ENCODE peak calls at places on chromosomes 6 and 20, in nine cellular contexts. J is EL; Q is stomach; D is cardiac muscle cell; I is NCI-H748 treated with DMSO at 0.1 percent for 48 hours; S is germinal center; V is T-helper 9 cell; B is astrocyte of the spinal cord; Y is naive thymus-derived CD8-positive, alpha-beta T cell. N is an unnamed sample.

GRCh38 chr20:46558511-46558959 is 8.1 kb upstream of the OCSTAMP start:
- DNase-seq in J (peak), Q (peak), D (no peak), I (no peak), S (no peak), V (no peak), B (peak), Y (no peak), N (no peak)

GRCh38 chr20:24164360-24164759 is 175.8 kb upstream of the GGTLC1 start:
- DNase-seq in J (no peak), Q (no peak), D (peak), I (peak), S (no peak), V (peak), B (peak), Y (no peak), N (no peak)

GRCh38 chr20:51262240-51262639 is 239.3 kb upstream of the KCNG1 start:
- DNase-seq in J (no peak), Q (no peak), D (peak), I (no peak), S (no peak), V (no peak), B (no peak), Y (no peak), N (no peak)

GRCh38 chr6:127482318-127482717 is 23.1 kb upstream of the KIAA0408 start:
- DNase-seq in J (no peak), Q (no peak), D (no peak), I (no peak), S (no peak), V (no peak), B (no peak), Y (no peak), N (no peak)

GRCh38 chr6:52834481-52834880 is 6.1 kb downstream of the GSTA5 start:
- DNase-seq in J (peak), Q (no peak), D (no peak), I (no peak), S (no peak), V (no peak), B (no peak), Y (no peak), N (no peak)

GRCh38 chr6:166394036-166394892 is 11.5 kb upstream of the MPC1 start:
- DNase-seq in J (no peak), Q (no peak), D (no peak), I (no peak), S (no peak), V (no peak), B (no peak), Y (no peak), N (no peak)

GRCh38 chr20:7392551-7392950 is 547.7 kb downstream of the HAO1 start:
- DNase-seq in J (no peak), Q (no peak), D (no peak), I (peak), S (no peak), V (no peak), B (peak), Y (no peak), N (no peak)

GRCh38 chr6:31574106-31575061 is 981 bp upstream of the TNF start:
- DNase-seq in J (no peak), Q (no peak), D (no peak), I (no peak), S (no peak), V (no peak), B (no peak), Y (peak), N (no peak)

GRCh38 chr6:26254666-26255176 is 110.3 kb upstream of the BTN3A2 start:
- DNase-seq in J (no peak), Q (no peak), D (no peak), I (no peak), S (no peak), V (no peak), B (no peak), Y (no peak), N (peak)

GRCh38 chr20:11207749-11208502 is 534.1 kb upstream of the JAG1 start:
- DNase-seq in J (peak), Q (peak), D (no peak), I (no peak), S (no peak), V (no peak), B (peak), Y (no peak), N (peak)

GRCh38 chr6:30836957-30837356 is 47.4 kb upstream of the DDR1 start:
- DNase-seq in J (no peak), Q (no peak), D (no peak), I (no peak), S (no peak), V (no peak), B (no peak), Y (no peak), N (no peak)

GRCh38 chr6:157622427-157622826 is 200.6 kb upstream of the SNX9 start:
- DNase-seq in J (no peak), Q (no peak), D (no peak), I (no peak), S (no peak), V (no peak), B (no peak), Y (no peak), N (no peak)

GRCh38 chr6:91600561-91600960 is 1013.7 kb upstream of the MAP3K7 start:
- DNase-seq in J (no peak), Q (no peak), D (no peak), I (no peak), S (no peak), V (no peak), B (no peak), Y (no peak), N (no peak)

GRCh38 chr6:111222341-111222740 is 135.0 kb downstream of the SLC16A10 start:
- DNase-seq in J (no peak), Q (no peak), D (no peak), I (no peak), S (no peak), V (no peak), B (no peak), Y (no peak), N (no peak)

GRCh38 chr20:34626978-34627377 is 49.9 kb downstream of the PIGU start:
- DNase-seq in J (no peak), Q (no peak), D (peak), I (no peak), S (no peak), V (no peak), B (no peak), Y (no peak), N (no peak)

GRCh38 chr6:157106487-157106886 is 216.8 kb downstream of the TMEM242 start:
- DNase-seq in J (peak), Q (no peak), D (no peak), I (no peak), S (no peak), V (no peak), B (peak), Y (no peak), N (no peak)

GRCh38 chr20:46232575-46232974 is 75.7 kb downstream of the CDH22 start:
- DNase-seq in J (no peak), Q (no peak), D (no peak), I (no peak), S (no peak), V (no peak), B (no peak), Y (no peak), N (no peak)

GRCh38 chr6:145428656-145429173 is 306.6 kb downstream of the EPM2A start:
- DNase-seq in J (no peak), Q (no peak), D (peak), I (no peak), S (no peak), V (no peak), B (peak), Y (no peak), N (no peak)

GRCh38 chr6:56849876-56850275 is 105.0 kb upstream of the BEND6 start:
- DNase-seq in J (peak), Q (no peak), D (no peak), I (no peak), S (no peak), V (no peak), B (peak), Y (no peak), N (no peak)

GRCh38 chr20:62461157-62461556 is 14.6 kb downstream of the GATA5 start:
- DNase-seq in J (no peak), Q (peak), D (peak), I (no peak), S (no peak), V (no peak), B (no peak), Y (no peak), N (peak)

GRCh38 chr6:45138765-45139164 is 189.4 kb upstream of the RUNX2 start:
- DNase-seq in J (no peak), Q (no peak), D (no peak), I (no peak), S (no peak), V (no peak), B (no peak), Y (no peak), N (no peak)

GRCh38 chr20:33482581-33482980 is 7.3 kb upstream of the CBFA2T2 start:
- DNase-seq in J (no peak), Q (no peak), D (no peak), I (peak), S (no peak), V (no peak), B (no peak), Y (no peak), N (peak)

GRCh38 chr20:39188264-39188765 is 226.2 kb downstream of the DHX35 start:
- DNase-seq in J (no peak), Q (no peak), D (no peak), I (peak), S (no peak), V (no peak), B (no peak), Y (no peak), N (no peak)

GRCh38 chr6:3337521-3338350 is 79.0 kb downstream of the PSMG4 start:
- DNase-seq in J (peak), Q (no peak), D (no peak), I (no peak), S (peak), V (no peak), B (no peak), Y (no peak), N (no peak)

GRCh38 chr6:167568407-167569024 is 243.6 kb downstream of the TTLL2 start:
- DNase-seq in J (no peak), Q (no peak), D (no peak), I (no peak), S (no peak), V (no peak), B (no peak), Y (no peak), N (no peak)

GRCh38 chr6:140546640-140547039 is 1172.2 kb upstream of the CITED2 start:
- DNase-seq in J (peak), Q (no peak), D (no peak), I (no peak), S (no peak), V (no peak), B (peak), Y (no peak), N (no peak)

GRCh38 chr6:137823826-137824501 is 43.1 kb upstream of the TNFAIP3 start:
- DNase-seq in J (peak), Q (peak), D (peak), I (peak), S (no peak), V (peak), B (peak), Y (peak), N (peak)

GRCh38 chr6:136927313-136927712 is 5.2 kb downstream of the SLC35D3 start:
- DNase-seq in J (peak), Q (no peak), D (no peak), I (peak), S (no peak), V (no peak), B (no peak), Y (no peak), N (no peak)

GRCh38 chr6:13762648-13763441 is 51.2 kb upstream of the RANBP9 start:
- DNase-seq in J (peak), Q (no peak), D (no peak), I (no peak), S (peak), V (no peak), B (peak), Y (no peak), N (peak)

GRCh38 chr6:79431469-79431868 is 105.8 kb downstream of the LCA5 start:
- DNase-seq in J (no peak), Q (no peak), D (peak), I (no peak), S (no peak), V (no peak), B (no peak), Y (no peak), N (no peak)

GRCh38 chr6:132530293-132530974 is 7.6 kb upstream of the TAAR9 start:
- DNase-seq in J (peak), Q (peak), D (peak), I (peak), S (peak), V (peak), B (peak), Y (peak), N (peak)

GRCh38 chr6:134410531-134410930 is 92.6 kb upstream of the SGK1 start:
- DNase-seq in J (peak), Q (no peak), D (no peak), I (no peak), S (no peak), V (no peak), B (no peak), Y (no peak), N (no peak)

N was measured in small intestine.